ENCODE peak calls at places on chromosomes 4 and X, in eight cellular contexts. One of them, this sample, is unnamed.

GRCh38 chrX:95318882-95319281 is 1365.8 kb upstream of the DIAPH2 start:
- DNase-seq in HCT116: no peak
- DNase-seq in suprapubic skin: no peak
- DNase-seq in kidney epithelial cell: no peak
- DNase-seq in IMR-90: no peak
- DNase-seq in AG09309: no peak
- DNase-seq in thoracic aorta: no peak
- DNase-seq in left ventricle myocardium inferior: no peak
- DNase-seq in this sample: no peak

GRCh38 chrX:150038977-150039599 is 100.8 kb upstream of the EOLA2 start:
- DNase-seq in HCT116: no peak
- DNase-seq in suprapubic skin: no peak
- DNase-seq in kidney epithelial cell: no peak
- DNase-seq in IMR-90: peak
- DNase-seq in AG09309: no peak
- DNase-seq in thoracic aorta: no peak
- DNase-seq in left ventricle myocardium inferior: no peak
- DNase-seq in this sample: no peak

GRCh38 chrX:10296581-10296980 is 139.8 kb downstream of the CLCN4 start:
- DNase-seq in HCT116: no peak
- DNase-seq in suprapubic skin: no peak
- DNase-seq in kidney epithelial cell: no peak
- DNase-seq in IMR-90: peak
- DNase-seq in AG09309: peak
- DNase-seq in thoracic aorta: no peak
- DNase-seq in left ventricle myocardium inferior: no peak
- DNase-seq in this sample: no peak

GRCh38 chr4:12724520-12724919 is 759.6 kb downstream of the RAB28 start:
- DNase-seq in HCT116: no peak
- DNase-seq in suprapubic skin: no peak
- DNase-seq in kidney epithelial cell: no peak
- DNase-seq in IMR-90: no peak
- DNase-seq in AG09309: no peak
- DNase-seq in thoracic aorta: no peak
- DNase-seq in left ventricle myocardium inferior: no peak
- DNase-seq in this sample: no peak

GRCh38 chr4:76623217-76624060 is 188.4 kb downstream of the SHROOM3 start:
- DNase-seq in HCT116: no peak
- DNase-seq in suprapubic skin: no peak
- DNase-seq in kidney epithelial cell: no peak
- DNase-seq in IMR-90: no peak
- DNase-seq in AG09309: no peak
- DNase-seq in thoracic aorta: no peak
- DNase-seq in left ventricle myocardium inferior: no peak
- DNase-seq in this sample: no peak

GRCh38 chr4:182888894-182889293 is 28.3 kb downstream of the DCTD start:
- DNase-seq in HCT116: no peak
- DNase-seq in suprapubic skin: no peak
- DNase-seq in kidney epithelial cell: no peak
- DNase-seq in IMR-90: no peak
- DNase-seq in AG09309: no peak
- DNase-seq in thoracic aorta: no peak
- DNase-seq in left ventricle myocardium inferior: no peak
- DNase-seq in this sample: no peak

GRCh38 chrX:19650996-19651395 is 135.7 kb upstream of the MAP3K15 start:
- DNase-seq in HCT116: no peak
- DNase-seq in suprapubic skin: no peak
- DNase-seq in kidney epithelial cell: no peak
- DNase-seq in IMR-90: no peak
- DNase-seq in AG09309: no peak
- DNase-seq in thoracic aorta: no peak
- DNase-seq in left ventricle myocardium inferior: no peak
- DNase-seq in this sample: no peak

GRCh38 chrX:44244008-44244407 is 99.5 kb downstream of the EFHC2 start:
- DNase-seq in HCT116: peak
- DNase-seq in suprapubic skin: no peak
- DNase-seq in kidney epithelial cell: no peak
- DNase-seq in IMR-90: peak
- DNase-seq in AG09309: peak
- DNase-seq in thoracic aorta: no peak
- DNase-seq in left ventricle myocardium inferior: no peak
- DNase-seq in this sample: no peak

GRCh38 chr4:94603170-94603747 is 151.5 kb downstream of the PDLIM5 start:
- DNase-seq in HCT116: no peak
- DNase-seq in suprapubic skin: no peak
- DNase-seq in kidney epithelial cell: no peak
- DNase-seq in IMR-90: peak
- DNase-seq in AG09309: no peak
- DNase-seq in thoracic aorta: peak
- DNase-seq in left ventricle myocardium inferior: no peak
- DNase-seq in this sample: peak

GRCh38 chr4:174340714-174341113 is 57.0 kb downstream of the CEP44 start:
- DNase-seq in HCT116: no peak
- DNase-seq in suprapubic skin: no peak
- DNase-seq in kidney epithelial cell: no peak
- DNase-seq in IMR-90: no peak
- DNase-seq in AG09309: peak
- DNase-seq in thoracic aorta: no peak
- DNase-seq in left ventricle myocardium inferior: no peak
- DNase-seq in this sample: peak

GRCh38 chr4:88820723-88821368 is 123.2 kb upstream of the NAP1L5 start:
- DNase-seq in HCT116: no peak
- DNase-seq in suprapubic skin: no peak
- DNase-seq in kidney epithelial cell: no peak
- DNase-seq in IMR-90: peak
- DNase-seq in AG09309: no peak
- DNase-seq in thoracic aorta: no peak
- DNase-seq in left ventricle myocardium inferior: no peak
- DNase-seq in this sample: no peak

GRCh38 chr4:141046255-141046654 is 87.0 kb downstream of the RNF150 start:
- DNase-seq in HCT116: no peak
- DNase-seq in suprapubic skin: no peak
- DNase-seq in kidney epithelial cell: peak
- DNase-seq in IMR-90: peak
- DNase-seq in AG09309: peak
- DNase-seq in thoracic aorta: no peak
- DNase-seq in left ventricle myocardium inferior: no peak
- DNase-seq in this sample: peak

GRCh38 chr4:17690898-17691297 is 76.5 kb downstream of the MED28 start:
- DNase-seq in HCT116: peak
- DNase-seq in suprapubic skin: no peak
- DNase-seq in kidney epithelial cell: no peak
- DNase-seq in IMR-90: no peak
- DNase-seq in AG09309: no peak
- DNase-seq in thoracic aorta: no peak
- DNase-seq in left ventricle myocardium inferior: no peak
- DNase-seq in this sample: no peak

GRCh38 chr4:40840255-40840984 is 90.7 kb downstream of the NSUN7 start:
- DNase-seq in HCT116: no peak
- DNase-seq in suprapubic skin: no peak
- DNase-seq in kidney epithelial cell: no peak
- DNase-seq in IMR-90: no peak
- DNase-seq in AG09309: no peak
- DNase-seq in thoracic aorta: no peak
- DNase-seq in left ventricle myocardium inferior: no peak
- DNase-seq in this sample: no peak

GRCh38 chr4:40838742-40839141 is 89.0 kb downstream of the NSUN7 start:
- DNase-seq in HCT116: no peak
- DNase-seq in suprapubic skin: no peak
- DNase-seq in kidney epithelial cell: no peak
- DNase-seq in IMR-90: peak
- DNase-seq in AG09309: no peak
- DNase-seq in thoracic aorta: no peak
- DNase-seq in left ventricle myocardium inferior: no peak
- DNase-seq in this sample: no peak

GRCh38 chr4:40842318-40842717 is 92.6 kb downstream of the NSUN7 start:
- DNase-seq in HCT116: no peak
- DNase-seq in suprapubic skin: no peak
- DNase-seq in kidney epithelial cell: no peak
- DNase-seq in IMR-90: no peak
- DNase-seq in AG09309: no peak
- DNase-seq in thoracic aorta: no peak
- DNase-seq in left ventricle myocardium inferior: no peak
- DNase-seq in this sample: no peak

GRCh38 chr4:40842725-40843401 is 93.1 kb downstream of the NSUN7 start:
- DNase-seq in HCT116: no peak
- DNase-seq in suprapubic skin: no peak
- DNase-seq in kidney epithelial cell: peak
- DNase-seq in IMR-90: peak
- DNase-seq in AG09309: no peak
- DNase-seq in thoracic aorta: no peak
- DNase-seq in left ventricle myocardium inferior: no peak
- DNase-seq in this sample: no peak

GRCh38 chr4:40840985-40841571 is 91.3 kb downstream of the NSUN7 start:
- DNase-seq in HCT116: peak
- DNase-seq in suprapubic skin: no peak
- DNase-seq in kidney epithelial cell: peak
- DNase-seq in IMR-90: peak
- DNase-seq in AG09309: peak
- DNase-seq in thoracic aorta: peak
- DNase-seq in left ventricle myocardium inferior: peak
- DNase-seq in this sample: peak
- TF ChIP-seq CTCF in HCT116: peak
- TF ChIP-seq CTCF in suprapubic skin: peak
- TF ChIP-seq CTCF in kidney epithelial cell: peak
- TF ChIP-seq CTCF in IMR-90: peak
- TF ChIP-seq CTCF in AG09309: peak
- TF ChIP-seq CTCF in thoracic aorta: peak
- TF ChIP-seq CTCF in left ventricle myocardium inferior: peak
- TF ChIP-seq CTCF in this sample: peak

DNA sequence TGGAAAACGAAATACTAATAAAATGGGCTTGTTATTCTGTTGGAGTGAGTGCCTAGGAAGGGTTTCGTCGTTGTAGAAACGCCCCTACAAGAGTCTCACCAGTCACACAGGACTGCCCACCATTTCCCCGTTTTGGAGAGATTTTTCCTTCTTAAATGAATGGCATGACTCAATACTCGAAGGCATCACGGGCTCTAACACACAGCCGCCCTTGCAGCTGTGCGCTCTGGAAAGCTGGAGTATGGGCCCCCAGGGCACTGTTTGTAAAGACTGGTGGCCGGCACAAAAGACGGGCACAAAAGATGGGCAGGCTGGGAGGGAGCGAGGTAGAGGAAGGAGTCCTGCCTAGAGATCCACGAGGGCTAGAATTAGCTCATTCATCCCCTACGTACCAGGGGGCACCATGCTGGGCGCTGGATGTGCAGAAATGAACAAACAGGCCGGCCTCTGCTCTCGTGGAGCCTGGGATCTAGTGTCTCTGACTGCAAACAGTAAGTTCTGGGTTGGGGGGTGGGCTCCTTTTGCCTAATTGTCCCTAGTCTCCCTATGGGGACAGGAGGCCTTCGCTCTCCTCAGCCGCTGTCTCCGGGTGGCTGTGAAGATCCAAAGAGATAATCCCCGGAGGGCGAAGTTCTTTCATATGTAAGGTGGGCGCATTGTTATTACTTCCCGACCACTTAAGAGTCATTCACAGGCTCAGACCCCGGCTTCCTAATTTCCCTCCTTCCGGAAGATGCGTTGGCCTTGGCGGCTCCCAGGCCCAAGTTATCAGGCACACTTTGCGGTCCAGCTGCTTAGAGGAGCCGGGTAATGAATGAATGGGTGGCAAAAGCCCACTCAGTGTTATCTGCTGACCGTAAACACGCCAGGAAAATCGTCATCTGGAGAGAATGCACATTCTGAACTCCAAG is 1.1 kb upstream of the SFRP2 start:
- DNase-seq in HCT116: no peak
- DNase-seq in suprapubic skin: no peak
- DNase-seq in kidney epithelial cell: no peak
- DNase-seq in IMR-90: no peak
- DNase-seq in AG09309: no peak
- DNase-seq in thoracic aorta: no peak
- DNase-seq in left ventricle myocardium inferior: no peak
- DNase-seq in this sample: no peak
- H3K4me3 ChIP-seq in HCT116: no peak
- H3K4me3 ChIP-seq in suprapubic skin: peak
- H3K4me3 ChIP-seq in kidney epithelial cell: no peak
- H3K4me3 ChIP-seq in IMR-90: no peak
- H3K4me3 ChIP-seq in AG09309: no peak
- H3K4me3 ChIP-seq in thoracic aorta: peak
- H3K4me3 ChIP-seq in left ventricle myocardium inferior: peak
- H3K4me3 ChIP-seq in this sample: no peak

DNA sequence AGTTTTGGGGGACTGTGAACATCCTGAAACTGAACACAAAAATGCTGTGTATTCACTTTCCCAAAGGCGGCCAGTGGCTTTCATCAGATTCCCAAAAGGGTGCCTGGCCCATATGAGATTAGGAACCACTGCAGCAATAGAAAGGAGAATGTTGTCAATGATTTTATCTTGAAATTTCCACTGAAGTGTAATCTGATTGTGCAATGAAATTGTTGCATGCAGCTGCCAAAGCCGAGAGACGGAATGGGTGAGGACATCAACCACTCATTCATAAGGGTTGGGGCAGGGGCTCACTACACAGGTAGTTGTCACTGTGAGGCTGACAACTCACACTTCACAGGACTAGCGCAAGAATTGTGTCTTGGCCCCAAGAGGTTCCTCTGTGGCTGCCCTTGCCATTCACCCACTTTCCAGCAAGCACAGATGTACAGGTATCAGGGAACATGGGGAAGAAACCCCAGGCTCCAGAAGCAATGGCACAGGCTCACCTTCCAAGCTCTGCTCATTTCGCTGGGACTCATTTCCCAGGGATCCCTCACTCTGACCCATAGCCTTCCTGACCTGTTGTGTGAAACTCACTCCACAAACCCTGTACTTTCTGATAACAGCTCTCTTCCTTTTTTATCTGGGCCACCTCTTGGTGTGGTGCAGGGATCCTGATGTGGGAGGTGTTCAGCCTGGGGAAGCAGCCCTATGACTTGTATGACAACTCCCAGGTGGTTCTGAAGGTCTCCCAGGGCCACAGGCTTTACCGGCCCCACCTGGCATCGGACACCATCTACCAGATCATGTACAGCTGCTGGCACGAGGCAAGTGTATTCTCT is 48.8 kb downstream of the BMX start:
- DNase-seq in HCT116: no peak
- DNase-seq in suprapubic skin: no peak
- DNase-seq in kidney epithelial cell: no peak
- DNase-seq in IMR-90: no peak
- DNase-seq in AG09309: no peak
- DNase-seq in thoracic aorta: no peak
- DNase-seq in left ventricle myocardium inferior: no peak
- DNase-seq in this sample: no peak
- TF ChIP-seq CTCF in HCT116: no peak
- TF ChIP-seq CTCF in suprapubic skin: no peak
- TF ChIP-seq CTCF in kidney epithelial cell: no peak
- TF ChIP-seq CTCF in IMR-90: no peak
- TF ChIP-seq CTCF in AG09309: no peak
- TF ChIP-seq CTCF in thoracic aorta: no peak
- TF ChIP-seq CTCF in left ventricle myocardium inferior: no peak
- TF ChIP-seq CTCF in this sample: no peak

DNA sequence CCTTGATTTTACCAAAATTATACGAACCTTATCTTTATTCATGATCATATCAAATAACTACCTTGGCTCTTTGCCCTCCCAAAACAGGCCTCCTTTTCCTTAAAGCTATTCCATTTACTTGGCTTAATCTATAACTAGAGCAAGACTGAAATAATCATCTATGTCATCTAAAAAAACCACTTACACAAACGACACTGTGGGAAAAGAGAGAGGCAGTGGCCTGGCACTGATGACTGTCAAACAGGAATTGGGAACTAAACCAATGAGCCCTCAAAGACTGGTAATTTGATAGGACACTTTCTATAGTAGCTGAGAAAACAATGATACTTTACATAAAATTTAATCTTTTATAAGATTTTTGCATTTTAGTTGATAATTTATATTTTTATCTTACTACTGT is 11.7 kb upstream of the PTPN13 start:
- DNase-seq in HCT116: no peak
- DNase-seq in suprapubic skin: no peak
- DNase-seq in kidney epithelial cell: peak
- DNase-seq in IMR-90: no peak
- DNase-seq in AG09309: no peak
- DNase-seq in thoracic aorta: no peak
- DNase-seq in left ventricle myocardium inferior: no peak
- DNase-seq in this sample: no peak
- H3K4me3 ChIP-seq in HCT116: no peak
- H3K4me3 ChIP-seq in suprapubic skin: peak
- H3K4me3 ChIP-seq in kidney epithelial cell: no peak
- H3K4me3 ChIP-seq in IMR-90: no peak
- H3K4me3 ChIP-seq in AG09309: no peak
- H3K4me3 ChIP-seq in thoracic aorta: peak
- H3K4me3 ChIP-seq in left ventricle myocardium inferior: peak
- H3K4me3 ChIP-seq in this sample: no peak